ENCODE peak calls at places on chromosomes 4 and X, in six cellular contexts. C is NCI-H524; Z is ascending aorta; M is LoVo; J is posterior vena cava; N is Jurkat, Clone E6-1. S is an unnamed sample.

GRCh38 chrX:49951524-49952193 is 29.3 kb downstream of the CLCN5 start:
- DNase-seq in J (no peak), M (no peak), C (no peak), N (no peak), Z (no peak), S (no peak)

GRCh38 chr4:177001271-177002175 is 208.8 kb upstream of the VEGFC start:
- DNase-seq in M (peak; percentile 40), N (no peak), C (no peak), Z (no peak), J (no peak), S (no peak)

GRCh38 chrX:52574416-52575275 is 57.8 kb upstream of the XAGE1B start:
- DNase-seq in Z (no peak), M (peak; percentile 52), N (peak; percentile 15), J (no peak), C (peak; percentile 59), S (peak; percentile 23)

GRCh38 chr4:105057370-105058096 is 89.1 kb upstream of the TET2 start:
- DNase-seq in N (no peak), C (no peak), J (no peak), Z (no peak), M (no peak), S (no peak)

GRCh38 chrX:146831994-146832393 is 17.4 kb upstream of the CXorf51A start:
- DNase-seq in M (no peak), C (no peak), N (no peak), Z (no peak), J (peak; percentile 46), S (no peak)

GRCh38 chr4:41509411-41510008 is 28.4 kb upstream of the LIMCH1 start:
- DNase-seq in C (peak; percentile 19), J (no peak), M (no peak), N (no peak), Z (peak; percentile 75), S (no peak)

GRCh38 chr4:8180310-8181093 is 18.6 kb upstream of the SH3TC1 start:
- DNase-seq in J (no peak), Z (no peak), C (no peak), M (no peak), N (no peak), S (no peak)

GRCh38 chrX:41730101-41730500 is 6.1 kb downstream of the GPR82 start:
- DNase-seq in N (no peak), M (no peak), Z (no peak), J (no peak), C (no peak), S (no peak)

GRCh38 chr4:166198041-166198440 is 325.0 kb downstream of the TLL1 start:
- DNase-seq in C (no peak), M (no peak), N (no peak), Z (no peak), J (no peak), S (no peak)

GRCh38 chrX:2793752-2794151 is 35.0 kb upstream of the GYG2 start:
- DNase-seq in C (peak; percentile 44), M (no peak), N (no peak), Z (no peak), J (no peak), S (no peak)

GRCh38 chrX:119853449-119853848 is 686 bp upstream of the UPF3B start:
- DNase-seq in Z (no peak), M (no peak), C (no peak), J (no peak), N (no peak), S (no peak)

GRCh38 chr4:169902658-169903345 is 123.4 kb downstream of the MFAP3L start:
- DNase-seq in M (no peak), C (no peak), N (no peak), J (no peak), Z (no peak), S (no peak)